ENCODE peak calls at places on chromosome 11, in five cellular contexts. M, P, J, K and E are unnamed samples.

GRCh38 chr11:118907749-118908106 is 18.0 kb downstream of the BCL9L start:
- DNase-seq in J (no peak), K (no peak), M (no peak), P (no peak), E (no peak)

GRCh38 chr11:2586091-2586792 is 113.6 kb downstream of the KCNQ1OT1 start:
- DNase-seq in P (no peak), K (peak), J (no peak), M (no peak), E (no peak)

GRCh38 chr11:101083334-101083733 is 46.3 kb downstream of the PGR start:
- DNase-seq in P (no peak), M (no peak), K (no peak), J (no peak), E (no peak)

GRCh38 chr11:128893578-128894295 is 2.6 kb downstream of the KCNJ5 start:
- DNase-seq in M (no peak), J (peak), K (no peak), P (no peak), E (no peak)

GRCh38 chr11:35235944-35236666 is 97.1 kb downstream of the CD44 start:
- DNase-seq in K (no peak), P (no peak), M (peak), J (peak), E (no peak)

GRCh38 chr11:34213366-34213765 is 107.9 kb downstream of the NAT10 start:
- DNase-seq in J (no peak), M (no peak), P (no peak), K (no peak), E (no peak)

GRCh38 chr11:1896895-1897294 is 5.2 kb upstream of the PRR33 start:
- DNase-seq in K (no peak), P (no peak), M (no peak), J (no peak), E (peak)

GRCh38 chr11:68569357-68569756 is 108.8 kb downstream of the PPP6R3 start:
- DNase-seq in P (no peak), J (peak), K (no peak), M (no peak), E (no peak)

GRCh38 chr11:93842461-93842860 is 8.0 kb downstream of the VSTM5 start:
- DNase-seq in J (no peak), M (peak), K (no peak), P (no peak), E (no peak)

GRCh38 chr11:106695506-106695905 is 322.8 kb downstream of the GUCY1A2 start:
- DNase-seq in K (no peak), P (no peak), M (peak), J (no peak), E (no peak)

GRCh38 chr11:64251986-64252837 is 882 bp downstream of the PLCB3 start:
- DNase-seq in M (no peak), K (peak), P (no peak), J (no peak), E (no peak)

GRCh38 chr11:10605941-10606381 is 37.5 kb upstream of the LYVE1 start:
- DNase-seq in K (peak), P (peak), M (peak), J (no peak), E (peak)

GRCh38 chr11:12090761-12091261 is 19.6 kb upstream of the MICAL2 start:
- DNase-seq in J (no peak), M (no peak), P (no peak), K (no peak), E (no peak)

GRCh38 chr11:126546191-126546590 is 190.7 kb downstream of the ST3GAL4 start:
- DNase-seq in M (no peak), J (no peak), K (no peak), P (no peak), E (no peak)

GRCh38 chr11:13015753-13016152 is 6.6 kb downstream of the RASSF10 start:
- DNase-seq in M (no peak), K (no peak), P (no peak), J (no peak), E (no peak)

GRCh38 chr11:108084811-108085210 is 36.6 kb upstream of the ACAT1 start:
- DNase-seq in K (no peak), J (no peak), P (no peak), M (no peak), E (no peak)

GRCh38 chr11:58914821-58915543 is 24.3 kb upstream of the GLYATL1 start:
- DNase-seq in P (no peak), J (no peak), M (peak), K (no peak), E (no peak)

GRCh38 chr11:70210051-70210501 is 7.0 kb downstream of the FADD start:
- DNase-seq in K (no peak), P (no peak), J (no peak), M (peak), E (no peak)

GRCh38 chr11:119056397-119056999 is 507 bp downstream of the HYOU1 start:
- DNase-seq in K (no peak), J (peak), M (no peak), P (peak), E (no peak)

GRCh38 chr11:85718991-85719807 is 33.2 kb upstream of the CCDC89 start:
- DNase-seq in K (peak), P (no peak), M (peak), J (no peak), E (peak)

GRCh38 chr11:113504586-113504985 is 29.4 kb upstream of the DRD2 start:
- DNase-seq in P (no peak), K (no peak), J (no peak), M (no peak), E (peak)

GRCh38 chr11:65454311-65454695 is 31.7 kb downstream of the NEAT1 start:
- DNase-seq in P (no peak), J (no peak), K (no peak), M (peak), E (no peak)

GRCh38 chr11:1156506-1157340 is 1.0 kb upstream of the MUC5AC start:
- DNase-seq in M (no peak), J (no peak), K (no peak), P (no peak), E (no peak)

GRCh38 chr11:3101921-3102640 is 44.9 kb upstream of the CARS1 start:
- DNase-seq in P (no peak), K (no peak), M (no peak), J (no peak), E (no peak)

GRCh38 chr11:70551323-70552166 is 153.2 kb downstream of the CTTN start:
- DNase-seq in M (peak), J (no peak), P (no peak), K (no peak), E (no peak)

GRCh38 chr11:78228467-78228866 is 39.7 kb downstream of the USP35 start:
- DNase-seq in P (peak), J (peak), K (no peak), M (peak), E (peak)